ENCODE peak calls at places on chromosomes 11 and 22, in seven cellular contexts. J is cardiac muscle cell; L is CD4-positive, alpha-beta T cell; X is body of pancreas; E is heart right ventricle; C is NT2/D1; I is MM.1S. V is an unnamed sample. For H3K9me3, the result is how much of the 10 kb centered on the place peaks cover.

GRCh38 chr22:43387815-43388214 is 24.0 kb upstream of the MPPED1 start:
- DNase-seq in J (no peak), L (no peak), X (no peak), E (no peak), C (no peak), I (no peak), V (no peak)

GRCh38 chr11:128865490-128865889 is 1.6 kb downstream of the KCNJ1 start:
- DNase-seq in J (no peak), L (no peak), X (no peak), E (no peak), C (no peak), I (no peak), V (no peak)

GRCh38 chr11:122103366-122103765 is 12.6 kb downstream of the BLID start:
- DNase-seq in J (no peak), L (no peak), X (no peak), E (no peak), C (no peak), I (no peak), V (no peak)

GRCh38 chr11:119094816-119095065 is 6.9 kb downstream of the DPAGT1 start:
- DNase-seq in J (peak), L (no peak), X (peak), E (peak), C (peak), I (peak), V (peak)

GRCh38 chr11:92550871-92551270 is 326.3 kb downstream of the FAT3 start:
- DNase-seq in J (no peak), L (no peak), X (no peak), E (no peak), C (no peak), I (no peak), V (no peak)

GRCh38 chr22:40058265-40058664 is 63.5 kb downstream of the FAM83F start:
- DNase-seq in J (no peak), L (no peak), X (peak), E (no peak), C (no peak), I (no peak), V (no peak)

GRCh38 chr11:19957301-19957985 is 202.8 kb downstream of the DBX1 start:
- DNase-seq in J (peak), L (no peak), X (no peak), E (no peak), C (no peak), I (no peak), V (no peak)

GRCh38 chr11:3130269-3131071 is 34.6 kb downstream of the OSBPL5 start:
- DNase-seq in J (no peak), L (no peak), X (peak), E (no peak), C (no peak), I (no peak), V (peak)

GRCh38 chr11:119115484-119116234 is 5.7 kb upstream of the HINFP start:
- DNase-seq in J (no peak), L (no peak), X (no peak), E (peak), C (no peak), I (no peak), V (peak)

GRCh38 chr22:48624401-48624800 is 1203.3 kb downstream of the BRD1 start:
- DNase-seq in J (no peak), L (no peak), X (peak), E (no peak), C (no peak), I (no peak), V (peak)
- H3K9me3 ChIP-seq in J (under half), L (under half), X (under half), E (under half), C (under half), I (under half), V (under half)

GRCh38 chr11:90874971-90875370 is 652.1 kb upstream of the CHORDC1 start:
- DNase-seq in J (no peak), L (no peak), X (no peak), E (no peak), C (no peak), I (no peak), V (no peak)

DNA sequence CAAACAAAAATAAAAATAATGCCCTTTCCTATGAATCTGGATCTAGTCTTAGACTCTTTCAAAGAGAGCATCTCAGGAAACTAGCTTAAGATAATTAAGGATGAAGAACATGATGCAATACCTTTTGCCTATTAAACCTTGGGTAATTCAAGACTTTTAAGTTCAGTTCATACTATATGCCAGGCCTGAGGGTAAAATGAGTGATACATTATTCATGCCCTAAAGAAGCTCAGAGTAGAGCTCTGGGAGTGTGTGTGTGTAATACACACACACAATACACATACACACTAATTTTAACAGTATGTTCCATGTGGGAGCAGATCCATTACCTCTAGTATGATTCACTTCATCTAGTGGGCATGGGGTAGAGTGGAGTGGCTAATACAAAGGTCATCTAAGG is 651.4 kb upstream of the CHORDC1 start:
- DNase-seq in J (no peak), L (no peak), X (no peak), E (no peak), C (no peak), I (no peak), V (no peak)
- H3K9me3 ChIP-seq in J (under half), L (under half), X (under half), E (under half), C (under half), I (under half), V (under half)

GRCh38 chr22:47446331-47446730 is 683.9 kb downstream of the TBC1D22A start:
- DNase-seq in J (no peak), L (no peak), X (no peak), E (no peak), C (no peak), I (no peak), V (no peak)
- H3K9me3 ChIP-seq in J (under half), L (under half), X (under half), E (under half), C (under half), I (under half), V (under half)

GRCh38 chr11:134394311-134394710 is 17.7 kb downstream of the B3GAT1 start:
- DNase-seq in J (no peak), L (no peak), X (no peak), E (no peak), C (no peak), I (no peak), V (no peak)

GRCh38 chr11:134391656-134392055 is 20.4 kb downstream of the B3GAT1 start:
- DNase-seq in J (no peak), L (no peak), X (no peak), E (no peak), C (no peak), I (no peak), V (peak)

GRCh38 chr11:134391170-134391569 is 20.9 kb downstream of the B3GAT1 start:
- DNase-seq in J (no peak), L (no peak), X (no peak), E (no peak), C (no peak), I (no peak), V (peak)

GRCh38 chr11:134393638-134394037 is 18.4 kb downstream of the B3GAT1 start:
- DNase-seq in J (peak), L (no peak), X (peak), E (no peak), C (no peak), I (no peak), V (peak)

DNA sequence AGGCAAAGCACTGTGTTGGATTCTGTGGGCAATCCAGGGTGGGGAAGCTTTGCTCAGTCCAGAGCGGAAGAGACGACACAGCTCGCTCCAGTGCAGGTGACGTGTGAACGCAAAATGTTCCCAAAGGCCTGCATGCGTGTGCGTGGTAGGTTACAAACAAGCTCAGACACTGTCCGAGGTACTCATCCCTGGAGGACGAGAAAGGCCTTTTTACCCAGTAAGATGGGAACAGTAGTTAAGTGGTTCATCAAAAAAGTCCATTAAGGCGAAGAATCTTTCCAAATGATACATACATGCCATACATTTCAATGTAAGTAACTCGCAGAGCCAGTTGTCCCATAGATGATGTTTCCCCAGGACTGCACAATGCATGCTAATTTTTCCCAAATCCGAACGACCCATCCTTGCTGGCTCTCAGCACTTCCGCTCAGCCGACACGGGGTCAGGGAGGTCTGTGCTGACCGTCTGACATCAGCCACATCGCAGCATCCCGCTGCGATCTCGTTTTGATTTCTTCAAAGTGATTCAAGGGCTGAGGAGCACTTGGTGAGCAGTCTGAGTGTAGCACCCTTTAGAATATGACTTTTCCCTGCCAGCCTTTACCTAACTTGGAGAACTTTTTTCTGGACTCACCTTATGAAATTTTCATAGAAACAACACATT is 19.0 kb downstream of the B3GAT1 start:
- DNase-seq in J (no peak), L (no peak), X (no peak), E (no peak), C (no peak), I (no peak), V (peak)
- H3K9me3 ChIP-seq in J (under half), L (under half), X (under half), E (under half), C (under half), I (under half), V (under half)

DNA sequence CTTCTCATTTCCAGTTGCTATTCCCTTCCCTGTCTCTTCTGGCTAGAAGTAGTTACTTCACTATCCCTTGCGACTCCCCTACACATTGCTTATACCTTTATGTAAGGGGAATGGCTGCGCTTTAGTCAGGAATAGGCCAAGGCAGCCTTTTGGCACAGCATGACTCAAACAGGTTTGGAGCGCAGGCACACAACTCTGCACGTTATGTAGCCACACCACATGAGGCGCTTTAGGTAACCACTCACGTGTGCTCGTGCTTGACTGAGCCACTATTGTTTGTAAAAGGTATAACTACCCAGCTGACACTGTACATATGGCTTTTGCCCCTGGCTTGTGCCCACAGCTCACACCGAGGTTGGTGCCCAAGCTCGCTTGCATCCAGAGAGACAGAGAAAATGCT is 46.7 kb upstream of the LIPT2 start:
- DNase-seq in J (no peak), L (no peak), X (no peak), E (no peak), C (no peak), I (no peak), V (no peak)
- H3K9me3 ChIP-seq in J (under half), L (under half), X (under half), E (under half), C (under half), I (under half), V (under half)